ENCODE peak calls at places on chromosome 11, in seven cellular contexts. One of them, this sample, is unnamed.

GRCh38 chr11:131875611-131876010 is 505.2 kb downstream of the NTM start:
- DNase-seq in DMS153: no peak
- DNase-seq in heart right ventricle: no peak
- DNase-seq in BJ: no peak
- DNase-seq in ovary: no peak
- DNase-seq in skeletal muscle cell: peak
- DNase-seq in NCI-H345: no peak
- DNase-seq in this sample: no peak

GRCh38 chr11:12943276-12943675 is 65.8 kb upstream of the RASSF10 start:
- DNase-seq in NCI-H345: no peak
- DNase-seq in ovary: no peak
- DNase-seq in DMS153: no peak
- DNase-seq in BJ: no peak
- DNase-seq in heart right ventricle: no peak
- DNase-seq in skeletal muscle cell: no peak
- DNase-seq in this sample: no peak

GRCh38 chr11:128506999-128507591 is 80.3 kb downstream of the ETS1 start:
- DNase-seq in DMS153: peak
- DNase-seq in BJ: peak
- DNase-seq in heart right ventricle: peak
- DNase-seq in NCI-H345: no peak
- DNase-seq in ovary: peak
- DNase-seq in skeletal muscle cell: peak
- DNase-seq in this sample: peak

GRCh38 chr11:97961431-97961830 is 1059.3 kb upstream of the CNTN5 start:
- DNase-seq in NCI-H345: no peak
- DNase-seq in BJ: no peak
- DNase-seq in skeletal muscle cell: no peak
- DNase-seq in ovary: no peak
- DNase-seq in DMS153: no peak
- DNase-seq in heart right ventricle: no peak
- DNase-seq in this sample: no peak

GRCh38 chr11:43880640-43881159 is at the start of gene ALKBH3:
- DNase-seq in ovary: peak
- DNase-seq in DMS153: peak
- DNase-seq in NCI-H345: peak
- DNase-seq in skeletal muscle cell: peak
- DNase-seq in BJ: peak
- DNase-seq in heart right ventricle: peak
- DNase-seq in this sample: peak

GRCh38 chr11:34053161-34053686 is 1.7 kb downstream of the CAPRIN1 start:
- DNase-seq in heart right ventricle: peak
- DNase-seq in NCI-H345: peak
- DNase-seq in DMS153: peak
- DNase-seq in BJ: no peak
- DNase-seq in ovary: peak
- DNase-seq in skeletal muscle cell: no peak
- DNase-seq in this sample: peak

GRCh38 chr11:124301482-124301881 is 12.3 kb downstream of the OR8D1 start:
- DNase-seq in DMS153: no peak
- DNase-seq in BJ: no peak
- DNase-seq in heart right ventricle: no peak
- DNase-seq in ovary: no peak
- DNase-seq in NCI-H345: no peak
- DNase-seq in skeletal muscle cell: no peak
- DNase-seq in this sample: no peak

GRCh38 chr11:2741006-2741376 is 41.2 kb upstream of the KCNQ1OT1 start:
- DNase-seq in skeletal muscle cell: no peak
- DNase-seq in NCI-H345: no peak
- DNase-seq in heart right ventricle: no peak
- DNase-seq in DMS153: no peak
- DNase-seq in ovary: no peak
- DNase-seq in BJ: no peak
- DNase-seq in this sample: no peak

GRCh38 chr11:89436071-89436470 is 55.1 kb downstream of the NOX4 start:
- DNase-seq in DMS153: no peak
- DNase-seq in BJ: peak
- DNase-seq in NCI-H345: no peak
- DNase-seq in skeletal muscle cell: peak
- DNase-seq in heart right ventricle: no peak
- DNase-seq in ovary: no peak
- DNase-seq in this sample: no peak

GRCh38 chr11:126337472-126338241 is 17.8 kb upstream of the ST3GAL4 start:
- DNase-seq in BJ: no peak
- DNase-seq in DMS153: no peak
- DNase-seq in heart right ventricle: no peak
- DNase-seq in ovary: no peak
- DNase-seq in skeletal muscle cell: no peak
- DNase-seq in NCI-H345: no peak
- DNase-seq in this sample: no peak

GRCh38 chr11:10694481-10695239 is 1.1 kb upstream of the IRAG1 start:
- DNase-seq in NCI-H345: no peak
- DNase-seq in DMS153: no peak
- DNase-seq in ovary: no peak
- DNase-seq in skeletal muscle cell: no peak
- DNase-seq in heart right ventricle: no peak
- DNase-seq in BJ: no peak
- DNase-seq in this sample: no peak

GRCh38 chr11:1308745-1309497 is 511 bp downstream of the TOLLIP start:
- DNase-seq in BJ: no peak
- DNase-seq in heart right ventricle: no peak
- DNase-seq in skeletal muscle cell: no peak
- DNase-seq in NCI-H345: no peak
- DNase-seq in ovary: no peak
- DNase-seq in DMS153: no peak
- DNase-seq in this sample: no peak